ENCODE peak calls at places on chromosomes 4 and X, in five cellular contexts. W, G, H, Q and N are unnamed samples.

GRCh38 chrX:133544105-133544504 is 128.8 kb upstream of the GPC4 start:
- DNase-seq in H (peak), W (peak), Q (no peak), G (no peak), N (no peak)

GRCh38 chrX:66756717-66757116 is 117.8 kb upstream of the EDA2R start:
- DNase-seq in W (no peak), Q (no peak), H (no peak), G (no peak), N (no peak)

GRCh38 chr4:38466401-38466800 is 197.6 kb upstream of the KLF3 start:
- DNase-seq in H (no peak), W (no peak), Q (no peak), G (no peak), N (no peak)

GRCh38 chrX:39773923-39774803 is 323.6 kb downstream of the BCOR start:
- DNase-seq in Q (no peak), G (peak), H (peak), W (no peak), N (peak)

GRCh38 chrX:19440713-19441112 is 74.6 kb downstream of the MAP3K15 start:
- DNase-seq in G (no peak), H (no peak), W (no peak), Q (peak), N (no peak)

GRCh38 chrX:47179221-47179927 is 14.3 kb upstream of the UBA1 start:
- DNase-seq in G (no peak), W (no peak), H (no peak), Q (peak), N (no peak)

GRCh38 chrX:128816919-128817318 is 706.4 kb downstream of the SMARCA1 start:
- DNase-seq in G (no peak), H (no peak), Q (no peak), W (no peak), N (no peak)

GRCh38 chrX:44828008-44828605 is 15.7 kb upstream of the DUSP21 start:
- DNase-seq in W (peak), Q (peak), G (no peak), H (no peak), N (peak)

GRCh38 chr4:105145059-105145912 is 1.4 kb upstream of the TET2 start:
- DNase-seq in G (no peak), Q (no peak), W (no peak), H (peak), N (no peak)

GRCh38 chr4:137065306-137065705 is 467.0 kb downstream of the PCDH18 start:
- DNase-seq in H (no peak), W (no peak), Q (peak), G (no peak), N (no peak)

GRCh38 chr4:106569151-106570029 is 200.8 kb upstream of the GIMD1 start:
- DNase-seq in H (peak), G (no peak), Q (peak), W (no peak), N (no peak)

GRCh38 chrX:41688835-41689234 is at the start of gene GPR34:
- DNase-seq in H (peak), Q (no peak), G (no peak), W (no peak), N (no peak)

GRCh38 chr4:53021709-53022108 is 159.6 kb downstream of the RASL11B start:
- DNase-seq in H (no peak), G (no peak), W (no peak), Q (no peak), N (no peak)

GRCh38 chr4:112739442-112739841 is 102.5 kb downstream of the LARP7 start:
- DNase-seq in H (no peak), Q (no peak), G (no peak), W (no peak), N (no peak)

GRCh38 chr4:39305902-39306677 is 60.1 kb downstream of the RFC1 start:
- DNase-seq in G (no peak), Q (no peak), H (peak), W (no peak), N (no peak)

GRCh38 chrX:68834371-68835103 is 5.7 kb downstream of the EFNB1 start:
- DNase-seq in W (no peak), H (no peak), G (no peak), Q (no peak), N (no peak)

GRCh38 chr4:26490111-26490979 is at the start of gene CCKAR:
- DNase-seq in G (no peak), Q (no peak), H (no peak), W (peak), N (no peak)

GRCh38 chr4:84050014-84050413 is 449.1 kb downstream of the NKX6-1 start:
- DNase-seq in W (no peak), G (no peak), Q (no peak), H (no peak), N (no peak)

GRCh38 chr4:31023109-31023508 is 302.9 kb downstream of the PCDH7 start:
- DNase-seq in G (no peak), Q (no peak), W (no peak), H (no peak), N (no peak)

GRCh38 chrX:72304877-72305276 is 837 bp downstream of the CITED1 start:
- DNase-seq in W (no peak), G (no peak), H (no peak), Q (no peak), N (peak)

GRCh38 chr4:165905405-165906027 is 32.5 kb downstream of the TLL1 start:
- DNase-seq in H (no peak), Q (no peak), W (no peak), G (no peak), N (peak)